ENCODE peak calls at places on chromosome 22, in four cellular contexts. K is adrenal gland, A is gastrocnemius medialis, P is right lobe of liver. H is an unnamed sample.

GRCh38 chr22:25083414-25084166 is 116.1 kb upstream of the CRYBB3 start:
- DNase-seq in K (no peak), A (no peak), P (no peak), H (no peak)

GRCh38 chr22:49715450-49715849 is 112.2 kb downstream of the BRD1 start:
- DNase-seq in K (no peak), A (no peak), P (no peak), H (no peak)

GRCh38 chr22:48979482-48979881 is 848.2 kb downstream of the BRD1 start:
- DNase-seq in K (no peak), A (no peak), P (no peak), H (no peak)

GRCh38 chr22:30864441-30865420 is 103.8 kb downstream of the MORC2 start:
- DNase-seq in K (no peak), A (no peak), P (no peak), H (no peak)

GRCh38 chr22:45878051-45878764 is 98.8 kb downstream of the WNT7B start:
- DNase-seq in K (no peak), A (no peak), P (peak; percentile 37), H (peak; percentile 75)

GRCh38 chr22:17536269-17536668 is 27.0 kb upstream of the SLC25A18 start:
- DNase-seq in K (peak; percentile 30), A (no peak), P (no peak), H (peak; percentile 76)

GRCh38 chr22:30580896-30581295 is 6.4 kb upstream of the GAL3ST1 start:
- DNase-seq in K (no peak), A (no peak), P (no peak), H (no peak)

GRCh38 chr22:49012695-49013094 is 815.0 kb downstream of the BRD1 start:
- DNase-seq in K (no peak), A (no peak), P (no peak), H (no peak)

GRCh38 chr22:46107089-46107664 is 43.1 kb upstream of the PPARA start:
- DNase-seq in K (peak; percentile 77), A (peak; percentile 70), P (peak; percentile 85), H (no peak)

GRCh38 chr22:47307326-47307725 is 544.9 kb downstream of the TBC1D22A start:
- DNase-seq in K (no peak), A (no peak), P (no peak), H (no peak)

GRCh38 chr22:42682113-42682851 is 33.1 kb upstream of the CYB5R3 start:
- DNase-seq in K (no peak), A (no peak), P (no peak), H (no peak)

GRCh38 chr22:49963647-49964026 is 3.1 kb downstream of the PIM3 start:
- DNase-seq in K (peak; percentile 39), A (peak; percentile 2), P (peak; percentile 56), H (peak; percentile 34)

GRCh38 chr22:26651840-26652239 is 5.5 kb upstream of the MIAT start:
- DNase-seq in K (no peak), A (no peak), P (no peak), H (no peak)

GRCh38 chr22:42500164-42500835 is 19.3 kb downstream of the RRP7A start:
- DNase-seq in K (peak; percentile 89), A (peak; percentile 62), P (peak; percentile 82), H (peak; percentile 65)

GRCh38 chr22:41910599-41911291 is 4.1 kb downstream of the SHISA8 start:
- DNase-seq in K (peak; percentile 76), A (peak; percentile 29), P (no peak), H (no peak)

GRCh38 chr22:29385748-29386147 is 2.6 kb downstream of the AP1B1 start:
- DNase-seq in K (peak; percentile 25), A (no peak), P (peak; percentile 36), H (no peak)

GRCh38 chr22:33129621-33130020 is 71.4 kb upstream of the SYN3 start:
- DNase-seq in K (no peak), A (no peak), P (no peak), H (no peak)

GRCh38 chr22:47811971-47812370 is 1049.5 kb downstream of the TBC1D22A start:
- DNase-seq in K (no peak), A (no peak), P (no peak), H (no peak)

GRCh38 chr22:45928726-45929359 is 48.1 kb downstream of the WNT7B start:
- DNase-seq in K (no peak), A (no peak), P (no peak), H (no peak)

GRCh38 chr22:31278643-31279326 is 13.5 kb downstream of the PIK3IP1 start:
- DNase-seq in K (no peak), A (no peak), P (peak; percentile 81), H (no peak)

GRCh38 chr22:33049125-33049729 is 9.0 kb downstream of the SYN3 start:
- DNase-seq in K (peak; percentile 84), A (peak; percentile 32), P (peak; percentile 79), H (peak; percentile 78)

GRCh38 chr22:46842606-46843005 is 80.2 kb downstream of the TBC1D22A start:
- DNase-seq in K (no peak), A (peak; percentile 29), P (peak; percentile 69), H (peak; percentile 78)

GRCh38 chr22:32617271-32617670 is 142.7 kb downstream of the FBXO7 start:
- DNase-seq in K (no peak), A (no peak), P (no peak), H (no peak)

GRCh38 chr22:50604623-50605348 is 4.2 kb downstream of the MAPK8IP2 start:
- DNase-seq in K (no peak), A (no peak), P (no peak), H (no peak)

GRCh38 chr22:31093956-31094622 is 13.0 kb downstream of the SMTN start:
- DNase-seq in K (no peak), A (peak; percentile 78), P (no peak), H (no peak)

GRCh38 chr22:25564320-25564978 is at the start of gene GRK3:
- DNase-seq in K (peak; percentile 89), A (peak; percentile 30), P (peak; percentile 58), H (peak; percentile 95)

GRCh38 chr22:41523464-41524221 is 20.6 kb downstream of the POLR3H start:
- DNase-seq in K (peak; percentile 58), A (no peak), P (no peak), H (no peak)

GRCh38 chr22:41998361-41999261 is at the start of gene WBP2NL:
- DNase-seq in K (peak; percentile 92), A (peak; percentile 59), P (peak; percentile 92), H (peak; percentile 95)

GRCh38 chr22:30643055-30643875 is 7.7 kb downstream of the SLC35E4 start:
- DNase-seq in K (peak; percentile 19), A (no peak), P (no peak), H (no peak)

GRCh38 chr22:47138898-47139789 is 376.7 kb downstream of the TBC1D22A start:
- DNase-seq in K (no peak), A (no peak), P (no peak), H (no peak)

GRCh38 chr22:27476729-27477128 is 324.8 kb downstream of the MN1 start:
- DNase-seq in K (peak; percentile 72), A (no peak), P (no peak), H (no peak)

GRCh38 chr22:18966748-18967147 is 30.7 kb upstream of the PRODH start:
- DNase-seq in K (no peak), A (no peak), P (peak; percentile 41), H (no peak)

GRCh38 chr22:29268511-29269229 is 602 bp downstream of the EWSR1 start:
- DNase-seq in K (peak; percentile 69), A (no peak), P (peak; percentile 80), H (peak; percentile 90)

GRCh38 chr22:26377170-26377825 is 51.8 kb upstream of the ASPHD2 start:
- DNase-seq in K (no peak), A (no peak), P (no peak), H (no peak)

DNA sequence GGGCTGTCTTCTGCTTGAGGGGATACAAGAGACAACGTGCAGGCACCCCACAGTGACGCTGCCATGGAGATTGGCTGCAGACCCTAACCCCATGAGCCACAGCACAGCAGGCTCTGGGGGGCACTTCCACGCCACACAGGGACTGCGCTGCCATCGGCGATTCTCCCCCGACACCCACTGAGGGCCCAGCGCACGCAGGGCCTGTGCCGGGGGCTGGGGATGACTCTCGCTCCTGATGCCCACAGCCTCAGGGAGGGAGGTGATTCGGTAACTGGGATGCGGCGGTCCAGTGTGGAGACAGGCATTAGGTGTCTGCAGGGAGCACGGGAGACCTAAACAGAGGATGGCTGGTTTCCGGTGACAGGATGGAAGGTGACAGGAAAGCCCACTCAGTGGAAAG is 37.8 kb downstream of the EFCAB6 start:
- DNase-seq in K (no peak), A (no peak), P (no peak), H (no peak)
- TF ChIP-seq CTCF in K (no peak), A (no peak), P (no peak), H (no peak)

GRCh38 chr22:20420157-20420842 is 17.3 kb downstream of the SCARF2 start:
- DNase-seq in K (no peak), A (no peak), P (no peak), H (peak; percentile 74)

GRCh38 chr22:20414450-20414849 is 20.5 kb downstream of the ZNF74 start:
- DNase-seq in K (no peak), A (no peak), P (no peak), H (no peak)

GRCh38 chr22:20421507-20421874 is 16.1 kb downstream of the SCARF2 start:
- DNase-seq in K (no peak), A (no peak), P (no peak), H (no peak)

GRCh38 chr22:20419664-20419951 is 18.0 kb downstream of the SCARF2 start:
- DNase-seq in K (no peak), A (no peak), P (no peak), H (peak; percentile 61)

GRCh38 chr22:20418211-20418788 is 19.3 kb downstream of the SCARF2 start:
- DNase-seq in K (peak; percentile 83), A (peak; percentile 66), P (peak; percentile 83), H (peak; percentile 96)
- H3K4me3 ChIP-seq in K (peak overlapping the region; percentile 30), A (peak overlapping the region; percentile 49), P (peak overlapping the region; percentile 23), H (no peak overlapping the region)

DNA sequence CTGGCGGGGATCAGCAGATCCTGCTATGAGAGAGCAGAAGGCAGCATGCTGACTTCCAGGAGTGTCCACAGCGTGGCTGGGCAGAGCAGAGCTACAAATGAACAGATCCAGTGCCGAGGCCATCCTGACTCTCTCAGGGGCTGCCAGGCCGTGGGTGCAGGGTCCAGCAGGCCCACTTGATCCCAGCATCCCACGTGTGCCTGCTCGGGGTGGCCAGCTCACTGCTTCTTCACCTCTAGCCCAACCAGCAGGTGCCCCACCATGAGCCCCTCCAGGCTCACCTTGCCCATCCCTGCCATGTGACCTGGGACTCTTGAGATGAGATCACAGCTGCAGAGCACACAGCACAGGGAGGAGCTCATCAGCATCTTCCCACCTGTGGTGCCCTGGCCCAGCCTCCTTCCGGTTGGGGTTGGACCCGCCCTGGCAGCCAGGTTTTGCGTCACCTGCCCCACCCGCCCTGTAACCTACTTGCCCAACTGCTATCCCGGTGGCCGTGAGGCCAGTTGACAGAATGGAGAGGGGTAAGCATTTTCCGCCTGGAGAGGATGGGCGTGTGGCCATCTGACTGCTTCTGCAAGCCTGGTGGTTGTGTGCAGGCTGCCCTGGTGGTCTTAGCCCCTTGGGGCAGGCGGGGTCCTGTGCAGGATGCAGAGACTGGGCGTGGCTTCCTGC is 11.0 kb downstream of the TANGO2 start:
- DNase-seq in K (no peak), A (no peak), P (no peak), H (peak; percentile 89)
- TF ChIP-seq POLR2A in K (no peak), A (no peak), P (no peak), H (no peak)

DNA sequence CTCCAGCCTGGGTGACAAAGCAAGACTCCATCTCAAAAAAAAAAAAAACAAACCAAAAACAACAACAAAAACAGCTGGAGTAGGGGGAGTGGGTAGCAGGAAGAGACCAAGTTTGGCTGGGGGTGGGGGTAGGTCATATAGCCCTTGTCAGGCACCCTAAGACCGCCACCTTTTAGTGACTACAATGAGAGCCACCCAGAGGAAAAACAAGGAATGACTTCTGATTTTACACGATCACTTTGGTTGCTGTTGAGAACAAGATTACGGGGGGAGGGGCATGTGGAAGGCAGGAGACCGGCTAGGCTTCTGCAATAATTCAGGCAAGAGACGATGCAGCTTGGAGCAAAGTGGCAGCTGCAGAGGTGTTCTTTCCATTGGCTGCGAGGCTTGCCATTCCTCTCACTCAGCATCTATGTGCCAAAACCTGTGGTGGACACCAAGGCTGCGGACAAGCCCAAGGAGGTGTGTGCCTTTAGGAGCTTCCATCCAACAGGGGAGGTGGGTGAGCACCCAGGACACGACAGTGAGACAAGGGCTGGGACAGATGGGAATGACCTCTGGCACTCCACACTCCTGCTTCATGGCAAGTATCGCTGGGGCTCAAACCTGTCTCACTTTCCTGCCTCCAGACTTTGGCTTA is 1.7 kb downstream of the RPS19BP1 start:
- DNase-seq in K (peak; percentile 46), A (no peak), P (no peak), H (no peak)
- TF ChIP-seq CTCF in K (peak; percentile 26), A (no peak), P (peak; percentile 22), H (no peak)

H was measured in lower leg skin.